ENCODE peak calls at places on chromosomes 1 and 21, in seven cellular contexts. One of them, this sample, is unnamed.

GRCh38 chr1:30527511-30528140 is 195.8 kb downstream of the MATN1 start:
- DNase-seq in OCI-M1: peak
- DNase-seq in fibroblast of lung: peak
- DNase-seq in Right ventricle myocardium superior: peak
- DNase-seq in GM12865: no peak
- DNase-seq in dorsolateral prefrontal cortex: no peak
- DNase-seq in PC-9: no peak
- DNase-seq in this sample: no peak

GRCh38 chr1:220788146-220788545 is 1.4 kb downstream of the MTARC1 start:
- DNase-seq in PC-9: peak
- DNase-seq in dorsolateral prefrontal cortex: no peak
- DNase-seq in OCI-M1: no peak
- DNase-seq in fibroblast of lung: peak
- DNase-seq in GM12865: no peak
- DNase-seq in Right ventricle myocardium superior: no peak
- DNase-seq in this sample: no peak

GRCh38 chr21:42225042-42225441 is 6.1 kb downstream of the ABCG1 start:
- DNase-seq in OCI-M1: no peak
- DNase-seq in dorsolateral prefrontal cortex: no peak
- DNase-seq in Right ventricle myocardium superior: no peak
- DNase-seq in PC-9: no peak
- DNase-seq in fibroblast of lung: no peak
- DNase-seq in GM12865: no peak
- DNase-seq in this sample: no peak

GRCh38 chr1:83818916-83819315 is 180.0 kb downstream of the TTLL7 start:
- DNase-seq in fibroblast of lung: no peak
- DNase-seq in OCI-M1: peak
- DNase-seq in PC-9: no peak
- DNase-seq in Right ventricle myocardium superior: no peak
- DNase-seq in dorsolateral prefrontal cortex: no peak
- DNase-seq in GM12865: no peak
- DNase-seq in this sample: peak

GRCh38 chr1:116844775-116845174 is 64.9 kb upstream of the PTGFRN start:
- DNase-seq in PC-9: no peak
- DNase-seq in GM12865: no peak
- DNase-seq in fibroblast of lung: no peak
- DNase-seq in OCI-M1: no peak
- DNase-seq in Right ventricle myocardium superior: no peak
- DNase-seq in dorsolateral prefrontal cortex: no peak
- DNase-seq in this sample: no peak

GRCh38 chr21:40809673-40810072 is 37.3 kb downstream of the DSCAM start:
- DNase-seq in OCI-M1: no peak
- DNase-seq in dorsolateral prefrontal cortex: no peak
- DNase-seq in GM12865: no peak
- DNase-seq in Right ventricle myocardium superior: no peak
- DNase-seq in fibroblast of lung: no peak
- DNase-seq in PC-9: no peak
- DNase-seq in this sample: no peak

GRCh38 chr1:211257831-211258225 is 1.3 kb upstream of the RCOR3 start:
- DNase-seq in PC-9: no peak
- DNase-seq in OCI-M1: no peak
- DNase-seq in Right ventricle myocardium superior: no peak
- DNase-seq in GM12865: no peak
- DNase-seq in fibroblast of lung: peak
- DNase-seq in dorsolateral prefrontal cortex: no peak
- DNase-seq in this sample: no peak

GRCh38 chr1:57206038-57206437 is 217.8 kb downstream of the DAB1 start:
- DNase-seq in Right ventricle myocardium superior: no peak
- DNase-seq in GM12865: no peak
- DNase-seq in dorsolateral prefrontal cortex: no peak
- DNase-seq in fibroblast of lung: peak
- DNase-seq in PC-9: no peak
- DNase-seq in OCI-M1: peak
- DNase-seq in this sample: no peak

GRCh38 chr21:37909936-37910335 is 6.3 kb downstream of the KCNJ6 start:
- DNase-seq in dorsolateral prefrontal cortex: no peak
- DNase-seq in fibroblast of lung: no peak
- DNase-seq in Right ventricle myocardium superior: no peak
- DNase-seq in OCI-M1: no peak
- DNase-seq in PC-9: no peak
- DNase-seq in GM12865: no peak
- DNase-seq in this sample: no peak

GRCh38 chr1:30807318-30808066 is 49.9 kb upstream of the LAPTM5 start:
- DNase-seq in fibroblast of lung: no peak
- DNase-seq in OCI-M1: no peak
- DNase-seq in PC-9: peak
- DNase-seq in GM12865: no peak
- DNase-seq in Right ventricle myocardium superior: peak
- DNase-seq in dorsolateral prefrontal cortex: no peak
- DNase-seq in this sample: peak

GRCh38 chr1:109579044-109579443 is 30.6 kb downstream of the GNAI3 start:
- DNase-seq in OCI-M1: no peak
- DNase-seq in Right ventricle myocardium superior: no peak
- DNase-seq in dorsolateral prefrontal cortex: no peak
- DNase-seq in fibroblast of lung: peak
- DNase-seq in PC-9: no peak
- DNase-seq in GM12865: no peak
- DNase-seq in this sample: peak

GRCh38 chr1:93171549-93172050 is 8.6 kb downstream of the TMED5 start:
- DNase-seq in dorsolateral prefrontal cortex: no peak
- DNase-seq in fibroblast of lung: peak
- DNase-seq in GM12865: no peak
- DNase-seq in PC-9: no peak
- DNase-seq in Right ventricle myocardium superior: no peak
- DNase-seq in OCI-M1: no peak
- DNase-seq in this sample: no peak

GRCh38 chr21:35217504-35218060 is 168.5 kb upstream of the RUNX1 start:
- DNase-seq in Right ventricle myocardium superior: no peak
- DNase-seq in OCI-M1: no peak
- DNase-seq in fibroblast of lung: peak
- DNase-seq in PC-9: peak
- DNase-seq in GM12865: no peak
- DNase-seq in dorsolateral prefrontal cortex: no peak
- DNase-seq in this sample: peak

GRCh38 chr1:26768755-26769154 is 19.0 kb upstream of the PIGV start:
- DNase-seq in fibroblast of lung: peak
- DNase-seq in Right ventricle myocardium superior: no peak
- DNase-seq in GM12865: no peak
- DNase-seq in PC-9: no peak
- DNase-seq in OCI-M1: no peak
- DNase-seq in dorsolateral prefrontal cortex: no peak
- DNase-seq in this sample: peak

GRCh38 chr1:84208935-84209334 is 64.9 kb downstream of the PRKACB start:
- DNase-seq in GM12865: no peak
- DNase-seq in PC-9: no peak
- DNase-seq in Right ventricle myocardium superior: no peak
- DNase-seq in dorsolateral prefrontal cortex: no peak
- DNase-seq in OCI-M1: no peak
- DNase-seq in fibroblast of lung: peak
- DNase-seq in this sample: no peak

GRCh38 chr21:29271927-29272333 is 26.8 kb upstream of the BACH1 start:
- DNase-seq in OCI-M1: no peak
- DNase-seq in GM12865: no peak
- DNase-seq in dorsolateral prefrontal cortex: no peak
- DNase-seq in PC-9: no peak
- DNase-seq in Right ventricle myocardium superior: no peak
- DNase-seq in fibroblast of lung: no peak
- DNase-seq in this sample: no peak

GRCh38 chr1:220767312-220768126 is 19.2 kb upstream of the MTARC1 start:
- DNase-seq in OCI-M1: peak
- DNase-seq in Right ventricle myocardium superior: no peak
- DNase-seq in GM12865: no peak
- DNase-seq in fibroblast of lung: no peak
- DNase-seq in PC-9: no peak
- DNase-seq in dorsolateral prefrontal cortex: no peak
- DNase-seq in this sample: no peak

GRCh38 chr1:151653397-151653796 is 41.5 kb downstream of the SNX27 start:
- DNase-seq in GM12865: no peak
- DNase-seq in fibroblast of lung: peak
- DNase-seq in PC-9: no peak
- DNase-seq in dorsolateral prefrontal cortex: no peak
- DNase-seq in OCI-M1: no peak
- DNase-seq in Right ventricle myocardium superior: no peak
- DNase-seq in this sample: peak

GRCh38 chr21:33670076-33670475 is 27.8 kb downstream of the ITSN1 start:
- DNase-seq in OCI-M1: no peak
- DNase-seq in fibroblast of lung: no peak
- DNase-seq in dorsolateral prefrontal cortex: no peak
- DNase-seq in Right ventricle myocardium superior: no peak
- DNase-seq in GM12865: no peak
- DNase-seq in PC-9: no peak
- DNase-seq in this sample: no peak

GRCh38 chr1:200139661-200140250 is 112.2 kb downstream of the NR5A2 start:
- DNase-seq in Right ventricle myocardium superior: no peak
- DNase-seq in GM12865: peak
- DNase-seq in fibroblast of lung: peak
- DNase-seq in PC-9: no peak
- DNase-seq in OCI-M1: peak
- DNase-seq in dorsolateral prefrontal cortex: no peak
- DNase-seq in this sample: peak

GRCh38 chr1:226100436-226101347 is 38.2 kb downstream of the H3-3A start:
- DNase-seq in OCI-M1: peak
- DNase-seq in Right ventricle myocardium superior: peak
- DNase-seq in fibroblast of lung: peak
- DNase-seq in PC-9: no peak
- DNase-seq in dorsolateral prefrontal cortex: peak
- DNase-seq in GM12865: peak
- DNase-seq in this sample: peak

GRCh38 chr1:173303984-173304383 is 96.9 kb upstream of the TNFSF4 start:
- DNase-seq in fibroblast of lung: no peak
- DNase-seq in OCI-M1: no peak
- DNase-seq in Right ventricle myocardium superior: no peak
- DNase-seq in GM12865: no peak
- DNase-seq in PC-9: no peak
- DNase-seq in dorsolateral prefrontal cortex: no peak
- DNase-seq in this sample: no peak

GRCh38 chr1:21022279-21023040 is 154.2 kb downstream of the EIF4G3 start:
- DNase-seq in Right ventricle myocardium superior: no peak
- DNase-seq in PC-9: peak
- DNase-seq in fibroblast of lung: peak
- DNase-seq in dorsolateral prefrontal cortex: no peak
- DNase-seq in GM12865: peak
- DNase-seq in OCI-M1: peak
- DNase-seq in this sample: peak

GRCh38 chr21:41933259-41934079 is 20.3 kb downstream of the C2CD2 start:
- DNase-seq in GM12865: no peak
- DNase-seq in Right ventricle myocardium superior: no peak
- DNase-seq in PC-9: peak
- DNase-seq in dorsolateral prefrontal cortex: peak
- DNase-seq in OCI-M1: no peak
- DNase-seq in fibroblast of lung: no peak
- DNase-seq in this sample: peak

GRCh38 chr1:203800001-203800400 is 4.6 kb downstream of the ZBED6 start:
- DNase-seq in Right ventricle myocardium superior: no peak
- DNase-seq in GM12865: no peak
- DNase-seq in fibroblast of lung: no peak
- DNase-seq in PC-9: no peak
- DNase-seq in OCI-M1: peak
- DNase-seq in dorsolateral prefrontal cortex: no peak
- DNase-seq in this sample: no peak

GRCh38 chr1:15103906-15104305 is 49.6 kb upstream of the TMEM51 start:
- DNase-seq in Right ventricle myocardium superior: no peak
- DNase-seq in dorsolateral prefrontal cortex: no peak
- DNase-seq in GM12865: no peak
- DNase-seq in fibroblast of lung: no peak
- DNase-seq in PC-9: no peak
- DNase-seq in OCI-M1: no peak
- DNase-seq in this sample: no peak

GRCh38 chr1:57934745-57935144 is 510.9 kb upstream of the DAB1 start:
- DNase-seq in fibroblast of lung: no peak
- DNase-seq in dorsolateral prefrontal cortex: no peak
- DNase-seq in Right ventricle myocardium superior: no peak
- DNase-seq in PC-9: no peak
- DNase-seq in GM12865: no peak
- DNase-seq in OCI-M1: no peak
- DNase-seq in this sample: no peak

GRCh38 chr1:153355445-153356071 is 2.1 kb upstream of the S100A9 start:
- DNase-seq in dorsolateral prefrontal cortex: no peak
- DNase-seq in PC-9: peak
- DNase-seq in OCI-M1: peak
- DNase-seq in Right ventricle myocardium superior: peak
- DNase-seq in fibroblast of lung: peak
- DNase-seq in GM12865: peak
- DNase-seq in this sample: peak

GRCh38 chr1:12135612-12136011 is 31.2 kb upstream of the TNFRSF1B start:
- DNase-seq in OCI-M1: no peak
- DNase-seq in fibroblast of lung: no peak
- DNase-seq in PC-9: no peak
- DNase-seq in GM12865: no peak
- DNase-seq in dorsolateral prefrontal cortex: no peak
- DNase-seq in Right ventricle myocardium superior: peak
- DNase-seq in this sample: no peak

GRCh38 chr1:109788695-109789521 is 25.2 kb upstream of the EPS8L3 start:
- DNase-seq in OCI-M1: peak
- DNase-seq in dorsolateral prefrontal cortex: no peak
- DNase-seq in Right ventricle myocardium superior: no peak
- DNase-seq in fibroblast of lung: no peak
- DNase-seq in PC-9: peak
- DNase-seq in GM12865: no peak
- DNase-seq in this sample: no peak

GRCh38 chr1:94727846-94728715 is 92.1 kb upstream of the SLC44A3 start:
- DNase-seq in OCI-M1: no peak
- DNase-seq in dorsolateral prefrontal cortex: no peak
- DNase-seq in Right ventricle myocardium superior: no peak
- DNase-seq in fibroblast of lung: peak
- DNase-seq in PC-9: peak
- DNase-seq in GM12865: no peak
- DNase-seq in this sample: peak

GRCh38 chr1:63653971-63654370 is 60.8 kb downstream of the PGM1 start:
- DNase-seq in PC-9: no peak
- DNase-seq in fibroblast of lung: no peak
- DNase-seq in Right ventricle myocardium superior: no peak
- DNase-seq in GM12865: no peak
- DNase-seq in OCI-M1: no peak
- DNase-seq in dorsolateral prefrontal cortex: no peak
- DNase-seq in this sample: no peak

GRCh38 chr1:9615316-9616063 is 26.8 kb downstream of the TMEM201 start:
- DNase-seq in PC-9: peak
- DNase-seq in OCI-M1: peak
- DNase-seq in Right ventricle myocardium superior: no peak
- DNase-seq in GM12865: peak
- DNase-seq in fibroblast of lung: peak
- DNase-seq in dorsolateral prefrontal cortex: no peak
- DNase-seq in this sample: peak

GRCh38 chr1:57470028-57470427 is 46.2 kb upstream of the DAB1 start:
- DNase-seq in OCI-M1: no peak
- DNase-seq in PC-9: no peak
- DNase-seq in dorsolateral prefrontal cortex: no peak
- DNase-seq in GM12865: no peak
- DNase-seq in Right ventricle myocardium superior: no peak
- DNase-seq in fibroblast of lung: peak
- DNase-seq in this sample: peak

GRCh38 chr1:117676615-117677130 is 70.8 kb downstream of the TENT5C start:
- DNase-seq in PC-9: no peak
- DNase-seq in Right ventricle myocardium superior: no peak
- DNase-seq in fibroblast of lung: no peak
- DNase-seq in GM12865: no peak
- DNase-seq in dorsolateral prefrontal cortex: no peak
- DNase-seq in OCI-M1: no peak
- DNase-seq in this sample: no peak

GRCh38 chr1:175150596-175151319 is 41.8 kb downstream of the KIAA0040 start:
- DNase-seq in OCI-M1: no peak
- DNase-seq in Right ventricle myocardium superior: no peak
- DNase-seq in fibroblast of lung: peak
- DNase-seq in GM12865: no peak
- DNase-seq in dorsolateral prefrontal cortex: no peak
- DNase-seq in PC-9: no peak
- DNase-seq in this sample: peak